ENCODE peak calls at places on chromosomes 1 and 21, in nine cellular contexts. Q, A, J, M, L, I, T, C and H are unnamed samples.

GRCh38 chr1:42195841-42196240 is 31.3 kb upstream of the GUCA2A start:
- DNase-seq in Q (no peak), A (no peak), J (no peak), M (no peak), L (no peak), I (no peak), T (no peak), C (no peak), H (no peak)

GRCh38 chr1:146021046-146021445 is 489 bp downstream of the HJV start:
- DNase-seq in Q (no peak), A (no peak), J (no peak), M (no peak), L (no peak), I (no peak), T (no peak), C (no peak), H (no peak)

GRCh38 chr1:75035536-75035935 is 98.7 kb upstream of the LHX8 start:
- DNase-seq in Q (no peak), A (no peak), J (no peak), M (no peak), L (no peak), I (no peak), T (no peak), C (no peak), H (no peak)

GRCh38 chr21:39108291-39109162 is 74.7 kb downstream of the PSMG1 start:
- DNase-seq in Q (no peak), A (no peak), J (no peak), M (no peak), L (no peak), I (no peak), T (no peak), C (no peak), H (peak; percentile 77)

GRCh38 chr1:29453502-29454240 is 217.3 kb downstream of the PTPRU start:
- DNase-seq in Q (peak; percentile 50), A (peak; percentile 14), J (no peak), M (peak; percentile 24), L (no peak), I (no peak), T (peak; percentile 31), C (peak; percentile 34), H (no peak)

GRCh38 chr1:161307230-161307768 is 2.5 kb downstream of the MPZ start:
- DNase-seq in Q (peak; percentile 41), A (no peak), J (peak; percentile 5), M (no peak), L (no peak), I (peak; percentile 36), T (no peak), C (no peak), H (no peak)

GRCh38 chr1:93874025-93874651 is 4.9 kb downstream of the DNTTIP2 start:
- DNase-seq in Q (peak; percentile 66), A (no peak), J (no peak), M (no peak), L (no peak), I (no peak), T (no peak), C (peak; percentile 12), H (no peak)

GRCh38 chr1:160420881-160421842 is 20.8 kb downstream of the VANGL2 start:
- DNase-seq in Q (no peak), A (no peak), J (no peak), M (no peak), L (no peak), I (no peak), T (no peak), C (no peak), H (no peak)

GRCh38 chr1:164699815-164700491 is 141.0 kb downstream of the PBX1 start:
- DNase-seq in Q (no peak), A (no peak), J (no peak), M (no peak), L (no peak), I (no peak), T (no peak), C (no peak), H (no peak)